ENCODE peak calls at places on chromosomes 3 and 15, in six cellular contexts. V is HepG2, B is GM12878, S is K562, I is upper lobe of left lung, M is A549. Y is an unnamed sample.

GRCh38 chr15:79184465-79184892 is 93.9 kb upstream of the RASGRF1 start:
- ATAC-seq in V (peak; percentile 87), B (peak; percentile 94), S (peak; percentile 91), I (peak; percentile 70), M (peak; percentile 88), Y (no peak)

GRCh38 chr3:172993412-172993811 is 147.6 kb downstream of the SPATA16 start:
- ATAC-seq in V (no peak), B (no peak), S (no peak), I (no peak), M (no peak), Y (no peak)

GRCh38 chr15:38894260-38894948 is 329.8 kb upstream of the RASGRP1 start:
- ATAC-seq in V (no peak), B (no peak), S (no peak), I (peak; percentile 85), M (peak; percentile 94), Y (no peak)

GRCh38 chr15:96388673-96389072 is 58.2 kb downstream of the NR2F2 start:
- ATAC-seq in V (no peak), B (no peak), S (no peak), I (no peak), M (no peak), Y (no peak)

GRCh38 chr3:194497799-194498575 is 11.2 kb upstream of the ATP13A3 start:
- ATAC-seq in V (peak; percentile 75), B (peak; percentile 75), S (peak; percentile 49), I (peak; percentile 65), M (peak; percentile 24), Y (no peak)

GRCh38 chr15:48570838-48571237 is 74.7 kb downstream of the FBN1 start:
- ATAC-seq in V (peak; percentile 92), B (no peak), S (no peak), I (no peak), M (no peak), Y (no peak)

GRCh38 chr15:87368511-87368910 is 888.0 kb downstream of the NTRK3 start:
- ATAC-seq in V (no peak), B (no peak), S (no peak), I (peak; percentile 14), M (no peak), Y (no peak)

GRCh38 chr3:150365132-150365604 is 42.9 kb upstream of the TSC22D2 start:
- ATAC-seq in V (no peak), B (peak; percentile 91), S (peak; percentile 80), I (no peak), M (no peak), Y (no peak)

GRCh38 chr3:37477713-37478487 is 303.5 kb upstream of the LRRFIP2 start:
- ATAC-seq in V (no peak), B (no peak), S (no peak), I (no peak), M (no peak), Y (no peak)

GRCh38 chr15:29032776-29033175 is 147.0 kb downstream of the APBA2 start:
- ATAC-seq in V (no peak), B (no peak), S (no peak), I (no peak), M (no peak), Y (no peak)

GRCh38 chr15:48823237-48823636 is 12.4 kb upstream of the CEP152 start:
- ATAC-seq in V (no peak), B (no peak), S (no peak), I (no peak), M (no peak), Y (no peak)

GRCh38 chr15:58742022-58742421 is 7.5 kb downstream of the ADAM10 start:
- ATAC-seq in V (no peak), B (no peak), S (no peak), I (no peak), M (no peak), Y (no peak)

GRCh38 chr3:32817195-32817560 is 619 bp upstream of the TRIM71 start:
- ATAC-seq in V (peak; percentile 35), B (peak; percentile 29), S (no peak), I (peak; percentile 48), M (no peak), Y (no peak)

GRCh38 chr3:152197451-152197850 is 71.3 kb upstream of the MBNL1 start:
- ATAC-seq in V (no peak), B (peak; percentile 32), S (no peak), I (peak; percentile 51), M (no peak), Y (no peak)

GRCh38 chr3:99087277-99087676 is 185.8 kb upstream of the DCBLD2 start:
- ATAC-seq in V (no peak), B (no peak), S (no peak), I (no peak), M (no peak), Y (no peak)

GRCh38 chr3:20323307-20323927 is 137.4 kb upstream of the SGO1 start:
- ATAC-seq in V (peak; percentile 28), B (no peak), S (peak; percentile 68), I (no peak), M (no peak), Y (no peak)

GRCh38 chr3:42257007-42257406 is 9.0 kb downstream of the CCK start:
- ATAC-seq in V (no peak), B (no peak), S (no peak), I (no peak), M (no peak), Y (no peak)

GRCh38 chr3:99859855-99860254 is 42.2 kb downstream of the CMSS1 start:
- ATAC-seq in V (no peak), B (no peak), S (no peak), I (peak; percentile 73), M (peak; percentile 65), Y (peak; percentile 85)

GRCh38 chr15:62500325-62500724 is 335.2 kb upstream of the C2CD4B start:
- ATAC-seq in V (peak; percentile 62), B (no peak), S (no peak), I (no peak), M (no peak), Y (no peak)

GRCh38 chr3:31625358-31625757 is 92.6 kb downstream of the STT3B start:
- ATAC-seq in V (no peak), B (no peak), S (no peak), I (no peak), M (no peak), Y (no peak)

GRCh38 chr3:52036829-52037228 is 19.5 kb downstream of the DUSP7 start:
- ATAC-seq in V (peak; percentile 33), B (peak; percentile 6), S (peak; percentile 46), I (no peak), M (no peak), Y (no peak)

GRCh38 chr15:84604804-84605203 is 4.0 kb downstream of the ZSCAN2 start:
- ATAC-seq in V (no peak), B (peak; percentile 38), S (no peak), I (no peak), M (no peak), Y (no peak)

GRCh38 chr3:41064070-41064469 is 135.2 kb upstream of the CTNNB1 start:
- ATAC-seq in V (no peak), B (no peak), S (no peak), I (no peak), M (no peak), Y (no peak)

GRCh38 chr15:89110060-89110459 is 21.8 kb downstream of the ABHD2 start:
- ATAC-seq in V (no peak), B (no peak), S (no peak), I (no peak), M (no peak), Y (no peak)

GRCh38 chr15:89106200-89106599 is 17.9 kb downstream of the ABHD2 start:
- ATAC-seq in V (no peak), B (no peak), S (no peak), I (no peak), M (no peak), Y (no peak)

GRCh38 chr15:89108865-89109660 is 20.8 kb downstream of the ABHD2 start:
- ATAC-seq in V (no peak), B (no peak), S (peak; percentile 76), I (no peak), M (no peak), Y (no peak)

GRCh38 chr15:89105147-89105546 is 16.9 kb downstream of the ABHD2 start:
- ATAC-seq in V (no peak), B (no peak), S (no peak), I (no peak), M (no peak), Y (peak; percentile 36)

GRCh38 chr15:89107984-89108383 is 19.7 kb downstream of the ABHD2 start:
- ATAC-seq in V (no peak), B (no peak), S (peak; percentile 11), I (no peak), M (no peak), Y (no peak)
- H3K27ac ChIP-seq in V (no peak overlapping the region), B (no peak overlapping the region), S (peak overlapping the region; percentile 37), I (peak overlapping the region; percentile 21), M (peak overlapping the region; percentile 88), Y (no peak overlapping the region)

GRCh38 chr3:183782576-183782975 is 42.8 kb downstream of the MAP6D1 start:
- ATAC-seq in V (no peak), B (no peak), S (no peak), I (no peak), M (no peak), Y (no peak)

GRCh38 chr3:183777016-183777618 is 48.3 kb downstream of the MAP6D1 start:
- ATAC-seq in V (no peak), B (no peak), S (no peak), I (no peak), M (no peak), Y (no peak)

GRCh38 chr3:183775781-183776180 is 49.6 kb downstream of the MAP6D1 start:
- ATAC-seq in V (no peak), B (no peak), S (no peak), I (no peak), M (no peak), Y (no peak)

GRCh38 chr3:183781246-183781645 is 44.1 kb downstream of the MAP6D1 start:
- ATAC-seq in V (no peak), B (no peak), S (no peak), I (no peak), M (no peak), Y (no peak)

GRCh38 chr3:183779896-183780450 is 45.4 kb downstream of the MAP6D1 start:
- ATAC-seq in V (no peak), B (no peak), S (no peak), I (peak; percentile 71), M (no peak), Y (no peak)
- H3K4me3 ChIP-seq in V (no peak overlapping the region), B (no peak overlapping the region), S (no peak overlapping the region), I (no peak overlapping the region), M (no peak overlapping the region), Y (no peak overlapping the region)

DNA sequence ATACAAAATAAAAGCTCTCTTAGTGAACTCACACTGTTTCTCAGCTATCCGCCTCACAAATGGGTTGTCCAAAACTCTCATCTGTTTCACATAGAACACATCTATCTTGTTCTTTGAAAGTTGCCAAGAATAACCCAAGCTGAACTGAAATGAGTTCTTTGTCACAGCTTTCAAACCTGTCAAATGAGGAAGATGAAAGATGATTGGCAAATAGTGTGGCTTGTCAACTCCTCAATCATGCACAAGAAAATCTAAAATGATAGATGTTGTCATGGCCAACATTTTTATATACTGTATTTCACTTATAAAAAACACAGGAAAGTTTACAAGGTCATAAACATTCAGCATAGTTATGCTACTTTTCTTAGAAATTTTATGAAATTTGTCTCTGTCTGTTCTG is 168.1 kb upstream of the OSTN start:
- ATAC-seq in V (no peak), B (no peak), S (no peak), I (no peak), M (no peak), Y (no peak)
- TF ChIP-seq EP300 in V (no peak), B (no peak), S (no peak), I (no peak), M (no peak), Y (no peak)

DNA sequence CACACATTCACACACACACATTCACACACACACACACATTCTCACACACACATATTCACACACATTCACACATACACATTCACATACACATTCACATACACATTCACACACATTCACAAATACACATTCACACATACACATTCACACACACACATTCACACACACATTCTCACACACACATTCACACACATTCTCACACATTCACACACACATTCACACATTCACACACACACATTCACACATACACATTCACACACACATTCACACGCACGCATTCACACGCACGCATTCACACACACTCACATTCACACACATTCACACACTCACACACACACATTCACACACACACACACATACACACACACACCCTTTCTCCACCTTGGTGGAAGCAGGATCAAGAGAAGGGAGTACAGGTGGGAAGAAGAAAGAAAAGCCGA is 5.7 kb upstream of the HAPLN3 start:
- ATAC-seq in V (no peak), B (no peak), S (no peak), I (no peak), M (no peak), Y (no peak)
- H3K27ac ChIP-seq in V (no peak overlapping the region), B (no peak overlapping the region), S (no peak overlapping the region), I (no peak overlapping the region), M (no peak overlapping the region), Y (no peak overlapping the region)

Y was measured in gastroesophageal sphincter.